ENCODE peak calls at places on chromosomes 1 and 21, in six cellular contexts. One of them, this sample, is unnamed.

GRCh38 chr1:150578278-150579109 is 916 bp downstream of the MCL1 start:
- DNase-seq in thyroid gland: peak; percentile 38
- DNase-seq in fibroblast of lung: peak; percentile 92
- DNase-seq in cardiac fibroblast: peak; percentile 92
- DNase-seq in foreskin fibroblast: peak; percentile 75
- DNase-seq in body of pancreas: peak; percentile 77
- DNase-seq in this sample: peak; percentile 48

GRCh38 chr1:62082456-62083363 is 111.9 kb upstream of the L1TD1 start:
- DNase-seq in thyroid gland: peak; percentile 16
- DNase-seq in fibroblast of lung: peak; percentile 56
- DNase-seq in cardiac fibroblast: peak; percentile 61
- DNase-seq in foreskin fibroblast: peak; percentile 30
- DNase-seq in body of pancreas: peak; percentile 20
- DNase-seq in this sample: peak; percentile 49

GRCh38 chr1:90616395-90616794 is 100.7 kb downstream of the BARHL2 start:
- DNase-seq in thyroid gland: peak; percentile 3
- DNase-seq in fibroblast of lung: no peak
- DNase-seq in cardiac fibroblast: no peak
- DNase-seq in foreskin fibroblast: no peak
- DNase-seq in body of pancreas: peak; percentile 16
- DNase-seq in this sample: peak; percentile 38

GRCh38 chr1:45647248-45648021 is 23.6 kb upstream of the CCDC17 start:
- DNase-seq in thyroid gland: no peak
- DNase-seq in fibroblast of lung: no peak
- DNase-seq in cardiac fibroblast: peak; percentile 81
- DNase-seq in foreskin fibroblast: no peak
- DNase-seq in body of pancreas: peak; percentile 54
- DNase-seq in this sample: no peak

GRCh38 chr1:226217273-226217672 is 6.2 kb upstream of the MIXL1 start:
- DNase-seq in thyroid gland: no peak
- DNase-seq in fibroblast of lung: peak; percentile 17
- DNase-seq in cardiac fibroblast: peak; percentile 37
- DNase-seq in foreskin fibroblast: no peak
- DNase-seq in body of pancreas: no peak
- DNase-seq in this sample: no peak

GRCh38 chr1:8866792-8867415 is 11.6 kb downstream of the ENO1 start:
- DNase-seq in thyroid gland: no peak
- DNase-seq in fibroblast of lung: no peak
- DNase-seq in cardiac fibroblast: no peak
- DNase-seq in foreskin fibroblast: no peak
- DNase-seq in body of pancreas: no peak
- DNase-seq in this sample: no peak

GRCh38 chr1:60130703-60131102 is 57.1 kb upstream of the C1orf87 start:
- DNase-seq in thyroid gland: no peak
- DNase-seq in fibroblast of lung: peak; percentile 19
- DNase-seq in cardiac fibroblast: peak; percentile 7
- DNase-seq in foreskin fibroblast: peak; percentile 64
- DNase-seq in body of pancreas: no peak
- DNase-seq in this sample: no peak

GRCh38 chr1:110542730-110543129 is 23.8 kb upstream of the KCNA10 start:
- DNase-seq in thyroid gland: no peak
- DNase-seq in fibroblast of lung: peak; percentile 49
- DNase-seq in cardiac fibroblast: peak; percentile 55
- DNase-seq in foreskin fibroblast: peak; percentile 40
- DNase-seq in body of pancreas: no peak
- DNase-seq in this sample: peak; percentile 39

GRCh38 chr1:156414440-156415064 is 45.5 kb downstream of the RHBG start:
- DNase-seq in thyroid gland: no peak
- DNase-seq in fibroblast of lung: no peak
- DNase-seq in cardiac fibroblast: no peak
- DNase-seq in foreskin fibroblast: no peak
- DNase-seq in body of pancreas: no peak
- DNase-seq in this sample: peak; percentile 57

GRCh38 chr1:219587817-219588561 is 24.9 kb downstream of the ZC3H11B start:
- DNase-seq in thyroid gland: no peak
- DNase-seq in fibroblast of lung: peak; percentile 62
- DNase-seq in cardiac fibroblast: peak; percentile 42
- DNase-seq in foreskin fibroblast: peak; percentile 23
- DNase-seq in body of pancreas: no peak
- DNase-seq in this sample: no peak

GRCh38 chr1:99737016-99737415 is 29.4 kb downstream of the FRRS1 start:
- DNase-seq in thyroid gland: no peak
- DNase-seq in fibroblast of lung: peak; percentile 76
- DNase-seq in cardiac fibroblast: peak; percentile 81
- DNase-seq in foreskin fibroblast: peak; percentile 48
- DNase-seq in body of pancreas: no peak
- DNase-seq in this sample: peak; percentile 45

GRCh38 chr1:81803423-81804103 is 2.8 kb downstream of the ADGRL2 start:
- DNase-seq in thyroid gland: peak; percentile 8
- DNase-seq in fibroblast of lung: peak; percentile 47
- DNase-seq in cardiac fibroblast: peak; percentile 54
- DNase-seq in foreskin fibroblast: peak; percentile 28
- DNase-seq in body of pancreas: no peak
- DNase-seq in this sample: no peak

GRCh38 chr1:211739671-211740411 is 64.4 kb upstream of the NEK2 start:
- DNase-seq in thyroid gland: no peak
- DNase-seq in fibroblast of lung: no peak
- DNase-seq in cardiac fibroblast: no peak
- DNase-seq in foreskin fibroblast: no peak
- DNase-seq in body of pancreas: no peak
- DNase-seq in this sample: no peak

GRCh38 chr1:228264100-228264816 is 56.4 kb downstream of the OBSCN start:
- DNase-seq in thyroid gland: no peak
- DNase-seq in fibroblast of lung: no peak
- DNase-seq in cardiac fibroblast: no peak
- DNase-seq in foreskin fibroblast: no peak
- DNase-seq in body of pancreas: no peak
- DNase-seq in this sample: no peak

GRCh38 chr1:46615735-46616134 is 876 bp downstream of the MOB3C start:
- DNase-seq in thyroid gland: peak; percentile 9
- DNase-seq in fibroblast of lung: no peak
- DNase-seq in cardiac fibroblast: no peak
- DNase-seq in foreskin fibroblast: no peak
- DNase-seq in body of pancreas: no peak
- DNase-seq in this sample: no peak

GRCh38 chr1:42423621-42424200 is 32.1 kb downstream of the ZMYND12 start:
- DNase-seq in thyroid gland: peak; percentile 51
- DNase-seq in fibroblast of lung: no peak
- DNase-seq in cardiac fibroblast: no peak
- DNase-seq in foreskin fibroblast: no peak
- DNase-seq in body of pancreas: no peak
- DNase-seq in this sample: no peak

GRCh38 chr1:3126756-3127718 is 58.0 kb downstream of the PRDM16 start:
- DNase-seq in thyroid gland: no peak
- DNase-seq in fibroblast of lung: peak; percentile 0
- DNase-seq in cardiac fibroblast: peak; percentile 8
- DNase-seq in foreskin fibroblast: no peak
- DNase-seq in body of pancreas: no peak
- DNase-seq in this sample: no peak

GRCh38 chr1:199978408-199978940 is 49.0 kb upstream of the NR5A2 start:
- DNase-seq in thyroid gland: no peak
- DNase-seq in fibroblast of lung: peak; percentile 59
- DNase-seq in cardiac fibroblast: peak; percentile 26
- DNase-seq in foreskin fibroblast: no peak
- DNase-seq in body of pancreas: peak; percentile 50
- DNase-seq in this sample: no peak

GRCh38 chr1:14486401-14487110 is 111.9 kb upstream of the KAZN start:
- DNase-seq in thyroid gland: peak; percentile 5
- DNase-seq in fibroblast of lung: peak; percentile 86
- DNase-seq in cardiac fibroblast: peak; percentile 96
- DNase-seq in foreskin fibroblast: peak; percentile 57
- DNase-seq in body of pancreas: peak; percentile 15
- DNase-seq in this sample: no peak

GRCh38 chr1:161159915-161160248 is 582 bp downstream of the USP21 start:
- DNase-seq in thyroid gland: no peak
- DNase-seq in fibroblast of lung: no peak
- DNase-seq in cardiac fibroblast: no peak
- DNase-seq in foreskin fibroblast: no peak
- DNase-seq in body of pancreas: no peak
- DNase-seq in this sample: no peak

GRCh38 chr1:161157867-161158266 is 1.4 kb upstream of the USP21 start:
- DNase-seq in thyroid gland: no peak
- DNase-seq in fibroblast of lung: no peak
- DNase-seq in cardiac fibroblast: no peak
- DNase-seq in foreskin fibroblast: no peak
- DNase-seq in body of pancreas: no peak
- DNase-seq in this sample: no peak

GRCh38 chr1:161158316-161159016 is 834 bp upstream of the USP21 start:
- DNase-seq in thyroid gland: no peak
- DNase-seq in fibroblast of lung: no peak
- DNase-seq in cardiac fibroblast: no peak
- DNase-seq in foreskin fibroblast: no peak
- DNase-seq in body of pancreas: no peak
- DNase-seq in this sample: no peak

GRCh38 chr1:161160763-161161162 is 1.5 kb downstream of the USP21 start:
- DNase-seq in thyroid gland: no peak
- DNase-seq in fibroblast of lung: no peak
- DNase-seq in cardiac fibroblast: no peak
- DNase-seq in foreskin fibroblast: no peak
- DNase-seq in body of pancreas: no peak
- DNase-seq in this sample: no peak

DNA sequence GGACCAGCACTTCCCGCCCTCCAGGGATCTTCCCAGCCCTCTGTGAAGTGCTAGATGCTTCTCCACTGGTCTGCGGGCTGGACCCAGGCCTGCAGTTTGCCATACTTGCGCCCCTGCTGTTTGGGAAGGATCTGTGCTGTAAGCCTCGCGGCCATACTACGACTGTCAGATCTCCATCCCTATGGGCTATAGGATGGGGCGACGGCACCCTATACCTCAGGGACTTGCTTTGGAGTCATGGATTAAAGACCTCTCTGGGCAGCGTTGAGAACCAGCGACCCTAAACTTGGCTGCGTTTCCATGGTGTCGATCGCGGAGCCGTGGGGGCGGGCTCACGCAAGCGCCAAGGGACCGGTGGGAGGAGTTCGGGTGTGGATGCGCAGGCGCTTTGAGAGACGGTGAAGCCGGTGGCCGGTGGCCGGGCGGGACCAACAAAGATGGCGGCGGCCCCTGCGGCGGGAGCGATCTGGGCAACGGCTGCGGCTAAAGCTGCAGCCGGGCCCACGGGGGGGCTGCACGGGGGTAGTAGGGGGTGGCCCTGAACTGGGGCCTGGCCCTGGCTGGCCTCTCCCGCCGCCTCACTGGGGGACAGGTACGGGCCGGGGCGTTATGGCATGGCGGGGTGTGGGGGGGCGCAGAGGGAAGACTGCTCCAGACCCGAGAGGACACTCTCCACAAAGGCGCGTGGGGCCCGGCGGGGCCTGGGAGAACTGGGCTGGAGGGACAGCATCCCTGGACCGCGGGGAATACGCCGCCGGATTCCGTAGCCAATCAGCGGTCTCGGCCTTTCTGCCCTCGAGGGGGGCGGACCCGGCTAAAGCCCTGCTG is at the start of gene USP21:
- DNase-seq in thyroid gland: peak; percentile 91
- DNase-seq in fibroblast of lung: peak; percentile 87
- DNase-seq in cardiac fibroblast: peak; percentile 92
- DNase-seq in foreskin fibroblast: peak; percentile 84
- DNase-seq in body of pancreas: peak; percentile 93
- DNase-seq in this sample: peak; percentile 91
- TF ChIP-seq CTCF in thyroid gland: no peak
- TF ChIP-seq CTCF in fibroblast of lung: peak; percentile 30
- TF ChIP-seq CTCF in cardiac fibroblast: peak; percentile 67
- TF ChIP-seq CTCF in foreskin fibroblast: peak; percentile 47
- TF ChIP-seq CTCF in body of pancreas: no peak
- TF ChIP-seq CTCF in this sample: peak; percentile 27

GRCh38 chr1:248822148-248823032 is 3.3 kb downstream of the SH3BP5L start:
- DNase-seq in thyroid gland: no peak
- DNase-seq in fibroblast of lung: no peak
- DNase-seq in cardiac fibroblast: no peak
- DNase-seq in foreskin fibroblast: no peak
- DNase-seq in body of pancreas: peak; percentile 1
- DNase-seq in this sample: no peak
- H3K4me3 ChIP-seq in thyroid gland: no peak overlapping the region
- H3K4me3 ChIP-seq in fibroblast of lung: peak overlapping the region; percentile 24
- H3K4me3 ChIP-seq in cardiac fibroblast: no peak overlapping the region
- H3K4me3 ChIP-seq in foreskin fibroblast: peak overlapping the region; percentile 77
- H3K4me3 ChIP-seq in body of pancreas: no peak overlapping the region
- H3K4me3 ChIP-seq in this sample: no peak overlapping the region

DNA sequence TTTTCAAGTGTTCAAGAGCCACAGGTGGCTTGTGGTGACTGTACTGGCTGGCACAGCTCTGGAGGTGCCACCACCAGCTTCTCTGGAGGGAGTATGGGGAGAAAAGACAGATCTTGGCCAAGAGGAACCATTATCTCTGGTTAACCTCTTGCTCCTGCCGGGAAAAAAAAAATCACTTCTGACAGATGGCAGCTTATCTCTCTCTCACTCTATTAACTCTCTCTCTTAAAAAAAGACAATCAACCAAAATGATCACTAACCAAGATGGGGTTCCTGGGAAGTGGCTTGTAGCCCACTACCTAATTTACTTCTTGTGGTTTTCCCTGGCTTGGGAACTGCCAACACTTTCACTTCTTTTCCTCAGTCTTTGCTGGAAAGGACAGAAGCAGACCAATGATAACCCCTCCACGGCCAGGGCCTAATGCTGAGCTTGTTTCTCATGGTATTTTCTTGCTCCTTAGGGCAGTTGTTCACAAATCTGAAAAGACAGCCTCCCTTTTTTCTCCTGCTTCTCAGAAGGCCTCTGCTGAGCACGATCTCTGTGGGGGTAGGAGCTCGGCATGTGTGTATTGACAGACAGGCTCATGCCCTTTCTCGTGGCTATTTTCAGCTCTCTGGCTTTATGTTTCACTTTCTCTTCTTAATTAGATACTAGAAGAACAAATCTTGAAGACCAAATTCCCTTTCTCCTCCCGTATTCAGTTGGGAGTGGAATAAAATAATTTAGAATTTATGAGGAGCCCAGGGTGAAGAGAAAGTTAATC is 950 bp upstream of the RIIAD1 start:
- DNase-seq in thyroid gland: no peak
- DNase-seq in fibroblast of lung: peak; percentile 33
- DNase-seq in cardiac fibroblast: peak; percentile 52
- DNase-seq in foreskin fibroblast: no peak
- DNase-seq in body of pancreas: peak; percentile 26
- DNase-seq in this sample: no peak
- TF ChIP-seq CTCF in thyroid gland: no peak
- TF ChIP-seq CTCF in fibroblast of lung: no peak
- TF ChIP-seq CTCF in cardiac fibroblast: no peak
- TF ChIP-seq CTCF in foreskin fibroblast: no peak
- TF ChIP-seq CTCF in body of pancreas: no peak
- TF ChIP-seq CTCF in this sample: no peak

GRCh38 chr21:23963454-23963853 is 1643.8 kb downstream of the MRPL39 start:
- DNase-seq in thyroid gland: no peak
- DNase-seq in fibroblast of lung: no peak
- DNase-seq in cardiac fibroblast: no peak
- DNase-seq in foreskin fibroblast: no peak
- DNase-seq in body of pancreas: no peak
- DNase-seq in this sample: no peak

GRCh38 chr21:23968722-23969647 is 1638.3 kb downstream of the MRPL39 start:
- DNase-seq in thyroid gland: no peak
- DNase-seq in fibroblast of lung: peak; percentile 29
- DNase-seq in cardiac fibroblast: peak; percentile 1
- DNase-seq in foreskin fibroblast: no peak
- DNase-seq in body of pancreas: peak; percentile 59
- DNase-seq in this sample: peak; percentile 59

DNA sequence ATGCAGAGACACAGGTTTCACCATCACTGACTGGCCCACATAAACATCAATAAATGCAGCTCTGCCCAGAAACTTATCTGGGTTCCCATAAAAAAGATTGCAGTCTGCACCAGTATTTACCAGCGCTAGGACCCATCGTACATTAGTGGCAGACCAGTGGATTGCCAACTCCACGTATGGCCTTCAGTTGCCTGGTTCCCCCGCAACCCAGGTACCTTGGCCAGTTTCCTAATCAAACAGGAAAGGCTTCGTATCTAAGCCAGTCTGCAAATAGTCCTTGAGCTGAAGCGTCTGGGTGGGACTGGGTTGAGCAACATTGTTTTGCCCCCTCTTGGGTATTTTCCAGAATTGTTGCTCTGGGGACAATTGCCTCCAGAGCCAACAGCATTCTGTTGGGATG is 1639.3 kb downstream of the MRPL39 start:
- DNase-seq in thyroid gland: no peak
- DNase-seq in fibroblast of lung: no peak
- DNase-seq in cardiac fibroblast: no peak
- DNase-seq in foreskin fibroblast: no peak
- DNase-seq in body of pancreas: peak; percentile 57
- DNase-seq in this sample: no peak
- H3K4me3 ChIP-seq in thyroid gland: no peak overlapping the region
- H3K4me3 ChIP-seq in fibroblast of lung: no peak overlapping the region
- H3K4me3 ChIP-seq in cardiac fibroblast: no peak overlapping the region
- H3K4me3 ChIP-seq in foreskin fibroblast: no peak overlapping the region
- H3K4me3 ChIP-seq in body of pancreas: no peak overlapping the region
- H3K4me3 ChIP-seq in this sample: no peak overlapping the region